ENCODE peak calls at places on chromosomes 13 and 19, in six cellular contexts. R is brain microvascular endothelial cell, S is epithelial cell of esophagus, H is right atrium auricular region, O is GM12864, E is OCI-LY7. B is an unnamed sample.

GRCh38 chr13:38386421-38386820 is 36.8 kb downstream of the UFM1 start:
- DNase-seq in E (no peak), R (no peak), O (no peak), S (peak; percentile 91), H (no peak), B (no peak)

GRCh38 chr13:72970956-72971355 is 87.8 kb upstream of the KLF5 start:
- DNase-seq in H (no peak), E (no peak), O (no peak), R (peak; percentile 59), S (peak; percentile 30), B (no peak)

GRCh38 chr13:47459512-47459911 is 541.6 kb downstream of the SUCLA2 start:
- DNase-seq in E (peak; percentile 1), O (no peak), S (no peak), H (no peak), R (no peak), B (peak; percentile 36)

GRCh38 chr19:45645631-45646344 is 6.6 kb upstream of the EML2 start:
- DNase-seq in S (peak; percentile 67), E (peak; percentile 94), O (peak; percentile 73), H (peak; percentile 88), R (peak; percentile 94), B (peak; percentile 93)

GRCh38 chr13:41601718-41602445 is 144.5 kb downstream of the RGCC start:
- DNase-seq in S (no peak), E (no peak), R (no peak), H (no peak), O (no peak), B (no peak)

GRCh38 chr19:5338661-5339469 is 1.7 kb downstream of the PTPRS start:
- DNase-seq in H (no peak), R (no peak), O (no peak), S (no peak), E (no peak), B (no peak)

GRCh38 chr13:107680115-107680514 is 535.2 kb downstream of the LIG4 start:
- DNase-seq in O (no peak), H (no peak), E (no peak), S (no peak), R (no peak), B (no peak)

GRCh38 chr13:99959538-99960230 is 11.9 kb downstream of the ZIC5 start:
- DNase-seq in S (no peak), R (no peak), O (no peak), H (no peak), E (no peak), B (no peak)

GRCh38 chr19:13796301-13797057 is 1.2 kb downstream of the ZSWIM4 start:
- DNase-seq in E (peak; percentile 45), H (peak; percentile 93), R (peak; percentile 88), O (no peak), S (peak; percentile 96), B (peak; percentile 65)

GRCh38 chr13:40407567-40407966 is 258.9 kb downstream of the FOXO1 start:
- DNase-seq in H (no peak), O (no peak), E (no peak), S (no peak), R (no peak), B (no peak)

GRCh38 chr13:35252536-35253205 is 223.8 kb downstream of the MAB21L1 start:
- DNase-seq in O (no peak), H (no peak), E (peak; percentile 1), S (peak; percentile 49), R (no peak), B (peak; percentile 63)

GRCh38 chr13:30113983-30114491 is 193.3 kb downstream of the KATNAL1 start:
- DNase-seq in S (no peak), O (no peak), R (no peak), E (no peak), H (no peak), B (no peak)

GRCh38 chr19:47694466-47695273 is 18.6 kb upstream of the EHD2 start:
- DNase-seq in S (no peak), R (no peak), O (no peak), H (no peak), E (no peak), B (no peak)

GRCh38 chr13:51501096-51501495 is 48.3 kb upstream of the INTS6 start:
- DNase-seq in R (no peak), H (no peak), E (no peak), S (no peak), O (no peak), B (no peak)

GRCh38 chr19:44111910-44112463 is 1.2 kb upstream of the ZNF225 start:
- DNase-seq in O (no peak), E (no peak), H (no peak), S (peak; percentile 84), R (peak; percentile 94), B (peak; percentile 22)

GRCh38 chr13:112062619-112063308 is 4.2 kb upstream of the SOX1 start:
- DNase-seq in O (no peak), S (no peak), R (no peak), E (no peak), H (no peak), B (no peak)

GRCh38 chr13:111031531-111031961 is 83.6 kb upstream of the ARHGEF7 start:
- DNase-seq in S (no peak), O (no peak), R (peak; percentile 84), H (no peak), E (no peak), B (peak; percentile 33)

GRCh38 chr13:26486550-26486949 is 70.9 kb upstream of the WASF3 start:
- DNase-seq in R (no peak), H (no peak), E (no peak), S (no peak), O (no peak), B (no peak)

GRCh38 chr13:26488236-26489028 is 69.1 kb upstream of the WASF3 start:
- DNase-seq in E (no peak), R (no peak), H (no peak), S (no peak), O (no peak), B (no peak)

GRCh38 chr13:26485786-26486185 is 71.7 kb upstream of the WASF3 start:
- DNase-seq in O (no peak), E (no peak), S (no peak), R (no peak), H (no peak), B (no peak)

GRCh38 chr13:26485288-26485687 is 72.2 kb upstream of the WASF3 start:
- DNase-seq in S (no peak), H (no peak), R (no peak), O (no peak), E (no peak), B (no peak)

GRCh38 chr13:26487781-26488180 is 69.7 kb upstream of the WASF3 start:
- DNase-seq in R (no peak), H (no peak), O (no peak), S (no peak), E (no peak), B (no peak)
- TF ChIP-seq CTCF in R (no peak), H (no peak), O (no peak), S (no peak), E (no peak), B (no peak)

GRCh38 chr19:35122687-35123551 is 7.3 kb downstream of the FXYD3 start:
- DNase-seq in R (no peak), E (no peak), S (peak; percentile 94), H (no peak), O (no peak), B (no peak)

GRCh38 chr19:35125746-35126623 is 8.9 kb downstream of the LGI4 start:
- DNase-seq in E (no peak), O (no peak), H (no peak), S (no peak), R (no peak), B (no peak)

GRCh38 chr19:35125270-35125717 is 9.6 kb downstream of the LGI4 start:
- DNase-seq in S (no peak), H (no peak), O (no peak), E (no peak), R (no peak), B (no peak)

GRCh38 chr19:35124098-35125060 is 8.8 kb downstream of the FXYD3 start:
- DNase-seq in O (peak; percentile 45), H (peak; percentile 96), R (peak; percentile 81), S (peak; percentile 92), E (peak; percentile 89), B (peak; percentile 93)

DNA sequence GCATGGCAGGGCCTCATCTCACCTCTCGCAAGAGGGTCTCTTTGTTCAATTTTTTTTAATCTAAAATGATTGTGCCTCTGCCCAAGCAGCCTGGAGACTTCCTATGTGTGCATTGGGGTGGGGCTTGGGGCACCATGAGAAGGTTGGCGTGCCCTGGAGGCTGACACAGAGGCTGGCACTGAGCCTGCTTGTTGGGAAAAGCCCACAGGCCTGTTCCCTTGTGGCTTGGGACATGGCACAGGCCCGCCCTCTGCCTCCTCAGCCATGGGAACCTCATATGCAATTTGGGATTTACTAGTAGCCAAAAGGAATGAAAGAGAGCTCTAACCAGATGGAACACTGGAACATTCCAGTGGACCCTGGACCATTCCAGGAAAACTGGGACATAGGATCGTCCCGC is 8.0 kb downstream of the FXYD3 start:
- DNase-seq in O (no peak), E (no peak), R (no peak), S (peak; percentile 74), H (no peak), B (no peak)
- H3K4me3 ChIP-seq in O (no peak overlapping the region), E (no peak overlapping the region), R (no peak overlapping the region), S (no peak overlapping the region), H (peak overlapping the region; percentile 58), B (no peak overlapping the region)

DNA sequence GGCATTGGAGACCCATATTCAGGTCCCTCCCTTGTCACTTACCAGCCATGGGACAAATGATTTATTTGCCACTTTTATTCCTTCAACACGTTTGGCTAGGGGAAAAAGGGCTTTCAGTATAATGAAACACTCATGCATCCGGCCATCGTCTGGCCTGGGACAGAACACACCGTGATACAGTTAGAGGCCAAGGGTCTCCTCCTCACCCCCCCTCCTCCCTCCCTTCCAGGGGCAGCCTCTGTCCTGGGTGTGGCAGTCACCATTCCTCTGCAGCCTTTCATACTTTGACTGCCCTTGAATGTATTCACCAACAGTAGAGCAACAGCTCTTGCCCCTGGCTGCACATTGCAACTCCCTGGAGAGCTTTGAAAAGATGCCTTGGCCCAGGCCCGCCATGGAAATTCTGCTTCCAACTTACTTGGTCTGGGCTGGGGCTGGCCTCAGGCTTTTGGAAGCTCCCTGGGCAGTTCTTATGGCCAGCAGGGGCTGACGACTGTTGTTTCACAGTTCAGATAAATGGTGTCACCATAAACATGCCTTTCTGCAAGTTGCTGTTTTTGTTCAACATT is 3.0 kb downstream of the PAK4 start:
- DNase-seq in H (no peak), E (no peak), O (no peak), S (no peak), R (no peak), B (no peak)
- TF ChIP-seq CTCF in H (no peak), E (no peak), O (no peak), S (no peak), R (peak; percentile 17), B (no peak)

DNA sequence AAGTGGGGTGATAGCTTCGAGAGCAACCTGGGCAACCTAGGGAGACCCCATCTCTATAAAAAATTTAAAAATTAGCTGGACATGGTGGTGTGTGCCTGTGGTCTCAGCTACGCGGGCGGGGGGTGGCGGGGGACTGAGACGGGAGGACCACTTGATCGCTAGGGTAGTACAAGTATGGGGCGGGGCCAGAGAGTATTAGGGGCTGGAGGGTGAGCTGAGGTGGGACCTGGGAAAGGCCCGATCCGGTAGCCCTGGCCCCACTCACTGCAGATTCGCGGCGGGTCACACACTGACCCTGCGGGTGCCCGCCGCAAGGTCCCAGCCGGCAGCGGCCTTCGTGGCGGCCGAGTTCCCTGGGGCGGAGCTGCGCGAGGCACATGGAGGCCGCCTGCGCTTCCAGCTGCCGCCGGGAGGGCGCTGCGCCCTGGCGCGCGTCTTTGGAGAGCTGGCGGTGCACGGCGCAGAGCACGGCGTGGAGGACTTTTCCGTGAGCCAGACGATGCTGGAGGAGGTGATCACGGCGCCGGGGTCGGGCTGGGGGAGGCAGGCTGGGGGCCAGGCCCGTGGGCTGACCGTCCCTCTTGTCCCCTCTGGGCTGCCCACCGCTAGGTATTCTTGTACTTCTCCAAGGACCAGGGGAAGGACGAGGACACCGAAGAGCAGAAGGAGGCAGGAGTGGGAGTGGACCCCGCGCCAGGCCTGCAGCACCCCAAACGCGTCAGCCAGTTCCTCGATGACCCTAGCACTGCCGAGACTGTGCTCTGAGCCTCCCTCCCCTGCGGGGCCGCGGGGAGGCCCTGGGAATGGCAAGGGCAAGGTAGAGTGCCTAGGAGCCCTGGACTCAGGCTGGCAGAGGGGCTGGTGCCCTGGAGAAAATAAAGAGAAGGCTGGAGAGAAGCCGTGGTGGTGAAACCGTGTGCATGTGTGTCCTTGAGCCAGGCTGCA is 2.0 kb upstream of the ARHGAP45 start:
- DNase-seq in E (peak; percentile 81), O (no peak), S (peak; percentile 76), H (no peak), R (no peak), B (peak; percentile 85)
- H3K4me3 ChIP-seq in E (peak overlapping the region; percentile 27), O (no peak overlapping the region), S (no peak overlapping the region), H (no peak overlapping the region), R (no peak overlapping the region), B (no peak overlapping the region)

B was measured in GM12865.